ENCODE peak calls at places on chromosomes 6 and 20, in eight cellular contexts. G is Peyer's patch, Q is stomach, U is A549, X is transverse colon, C is heart left ventricle, Y is adrenal gland, R is breast epithelium. S is an unnamed sample.

GRCh38 chr6:84284428-84285033 is 57.1 kb upstream of the CEP162 start:
- DNase-seq in R (no peak), Y (no peak), G (no peak), Q (no peak), X (no peak), C (no peak), U (peak), S (peak)

GRCh38 chr6:127471379-127472255 is 12.4 kb upstream of the KIAA0408 start:
- DNase-seq in R (no peak), U (no peak), C (no peak), Y (no peak), X (no peak), Q (no peak), G (no peak), S (no peak)

GRCh38 chr6:15280023-15280422 is 34.2 kb downstream of the JARID2 start:
- DNase-seq in Y (no peak), X (no peak), Q (no peak), G (no peak), U (no peak), C (no peak), R (no peak), S (no peak)

GRCh38 chr20:61930776-61931475 is 134.8 kb downstream of the TAF4 start:
- DNase-seq in Q (no peak), Y (no peak), X (no peak), R (no peak), C (peak), G (no peak), U (no peak), S (no peak)

GRCh38 chr20:61678437-61678836 is 387.2 kb downstream of the TAF4 start:
- DNase-seq in G (no peak), X (no peak), R (no peak), U (no peak), C (no peak), Y (no peak), Q (no peak), S (no peak)

GRCh38 chr20:19605759-19606158 is 152.3 kb upstream of the RIN2 start:
- DNase-seq in Q (no peak), R (no peak), U (no peak), Y (no peak), C (no peak), X (no peak), G (no peak), S (no peak)

GRCh38 chr6:163860194-163861081 is 445.9 kb downstream of the QKI start:
- DNase-seq in G (no peak), U (no peak), C (no peak), Y (no peak), X (no peak), R (no peak), Q (no peak), S (no peak)

GRCh38 chr6:46244670-46245069 is 73.9 kb upstream of the ENPP5 start:
- DNase-seq in U (no peak), X (no peak), C (no peak), Y (no peak), Q (no peak), R (no peak), G (no peak), S (no peak)

GRCh38 chr6:24872769-24873168 is 63.0 kb downstream of the RIPOR2 start:
- DNase-seq in G (no peak), R (no peak), Y (no peak), U (no peak), C (no peak), Q (no peak), X (no peak), S (no peak)

GRCh38 chr20:20085812-20086211 is 33.5 kb downstream of the CFAP61 start:
- DNase-seq in U (no peak), G (no peak), Y (no peak), R (peak), C (peak), Q (peak), X (no peak), S (no peak)

GRCh38 chr6:38570750-38571149 is 69.0 kb downstream of the BTBD9 start:
- DNase-seq in G (no peak), R (no peak), Y (no peak), X (no peak), C (no peak), Q (no peak), U (peak), S (no peak)

GRCh38 chr6:137093183-137094069 is 48.7 kb upstream of the IL20RA start:
- DNase-seq in R (no peak), G (no peak), Q (no peak), Y (no peak), U (no peak), C (no peak), X (no peak), S (no peak)

GRCh38 chr20:11103866-11104265 is 430.1 kb upstream of the JAG1 start:
- DNase-seq in R (no peak), X (no peak), Y (no peak), C (no peak), Q (no peak), U (no peak), G (no peak), S (no peak)

GRCh38 chr6:45163952-45164766 is 164.0 kb upstream of the RUNX2 start:
- DNase-seq in Q (no peak), Y (no peak), X (no peak), R (no peak), U (no peak), G (no peak), C (no peak), S (no peak)

GRCh38 chr6:125584468-125584939 is 164.9 kb upstream of the HEY2 start:
- DNase-seq in Y (peak), Q (no peak), R (no peak), X (no peak), C (peak), U (peak), G (no peak), S (no peak)

GRCh38 chr20:217266-217665 is 9.8 kb upstream of the DEFB129 start:
- DNase-seq in U (no peak), G (no peak), Q (no peak), Y (no peak), R (no peak), X (no peak), C (no peak), S (no peak)

GRCh38 chr20:3174442-3175263 is 1.3 kb upstream of the LZTS3 start:
- DNase-seq in R (no peak), U (peak), G (no peak), C (peak), X (no peak), Q (no peak), Y (peak), S (no peak)

GRCh38 chr6:166928644-166929515 is 27.5 kb downstream of the RNASET2 start:
- DNase-seq in R (no peak), Q (no peak), C (no peak), G (no peak), X (no peak), U (no peak), Y (no peak), S (no peak)

GRCh38 chr20:17507032-17507431 is 24.1 kb downstream of the BFSP1 start:
- DNase-seq in Q (no peak), R (no peak), C (no peak), G (no peak), U (no peak), X (no peak), Y (no peak), S (no peak)

GRCh38 chr6:131758920-131759319 is 48.1 kb upstream of the CTAGE9 start:
- DNase-seq in Q (no peak), C (no peak), Y (no peak), U (no peak), X (no peak), G (no peak), R (no peak), S (no peak)

GRCh38 chr20:9884666-9885065 is 45.8 kb upstream of the PAK5 start:
- DNase-seq in U (peak), Q (no peak), C (no peak), R (no peak), G (no peak), Y (peak), X (no peak), S (no peak)

GRCh38 chr20:32203556-32204484 is 3.7 kb downstream of the PLAGL2 start:
- DNase-seq in G (no peak), R (peak), X (peak), Q (peak), Y (no peak), C (peak), U (no peak), S (no peak)

GRCh38 chr6:11315743-11316437 is 83.4 kb upstream of the NEDD9 start:
- DNase-seq in Q (no peak), U (peak), Y (no peak), X (peak), R (peak), G (no peak), C (no peak), S (no peak)

GRCh38 chr20:24991897-24992419 is 593 bp downstream of the APMAP start:
- DNase-seq in Q (peak), X (peak), Y (peak), U (no peak), R (no peak), G (peak), C (peak), S (peak)

GRCh38 chr6:11110921-11111768 is at the start of gene ERVFRD-1:
- DNase-seq in X (no peak), R (no peak), C (no peak), Y (no peak), U (no peak), Q (no peak), G (no peak), S (no peak)

GRCh38 chr6:35368038-35368887 is 25.9 kb downstream of the PPARD start:
- DNase-seq in U (peak), G (no peak), Q (no peak), Y (no peak), R (no peak), C (no peak), X (no peak), S (no peak)

GRCh38 chr20:57736738-57737347 is 27.0 kb upstream of the PMEPA1 start:
- DNase-seq in Y (no peak), Q (no peak), C (no peak), U (no peak), G (no peak), R (no peak), X (peak), S (no peak)

GRCh38 chr6:158312672-158313397 is 570 bp downstream of the TULP4 start:
- DNase-seq in C (no peak), Y (no peak), U (no peak), G (no peak), R (no peak), Q (no peak), X (no peak), S (no peak)

GRCh38 chr20:63819224-63819917 is 11.7 kb downstream of the ZBTB46 start:
- DNase-seq in R (no peak), U (peak), Q (no peak), G (no peak), Y (peak), C (no peak), X (peak), S (no peak)

GRCh38 chr6:10962673-10963072 is 75.8 kb downstream of the SYCP2L start:
- DNase-seq in C (no peak), Q (no peak), G (no peak), U (no peak), X (no peak), R (no peak), Y (no peak), S (no peak)

GRCh38 chr6:98547634-98548033 is 286.7 kb upstream of the POU3F2 start:
- DNase-seq in X (no peak), U (no peak), G (no peak), C (no peak), Q (no peak), Y (no peak), R (no peak), S (no peak)

GRCh38 chr20:17638835-17639407 is 43.1 kb downstream of the RRBP1 start:
- DNase-seq in U (no peak), X (no peak), R (no peak), C (no peak), Q (no peak), Y (no peak), G (no peak), S (no peak)

GRCh38 chr20:52799130-52799529 is 173.0 kb upstream of the TSHZ2 start:
- DNase-seq in C (no peak), Q (no peak), Y (no peak), R (no peak), X (no peak), G (no peak), U (no peak), S (no peak)

GRCh38 chr6:26141378-26141901 is 54.2 kb downstream of the HFE start:
- DNase-seq in U (no peak), R (no peak), Q (no peak), X (no peak), G (no peak), Y (no peak), C (no peak), S (no peak)

GRCh38 chr6:2979819-2980464 is 8.6 kb upstream of the SERPINB6 start:
- DNase-seq in G (no peak), Y (no peak), X (no peak), R (peak), C (no peak), U (peak), Q (no peak), S (no peak)

GRCh38 chr6:31834704-31835375 is 7.3 kb downstream of the HSPA1B start:
- DNase-seq in Y (peak), R (peak), X (peak), G (peak), U (peak), Q (peak), C (peak), S (no peak)
- TF ChIP-seq POLR2A in Y (no peak), R (peak), X (peak), G (peak), U (peak), Q (no peak), C (no peak), S (peak)

GRCh38 chr6:122075084-122075760 is 324.2 kb upstream of the HSF2 start:
- DNase-seq in R (no peak), G (no peak), X (no peak), U (no peak), C (no peak), Q (no peak), Y (no peak), S (no peak)

GRCh38 chr6:122066200-122066599 is 333.3 kb upstream of the HSF2 start:
- DNase-seq in X (no peak), G (no peak), Y (no peak), C (no peak), R (no peak), U (no peak), Q (no peak), S (no peak)

GRCh38 chr6:122068291-122068769 is 331.1 kb upstream of the HSF2 start:
- DNase-seq in X (no peak), G (no peak), Y (no peak), C (no peak), R (no peak), U (no peak), Q (no peak), S (no peak)

GRCh38 chr6:122071950-122072647 is 327.4 kb upstream of the HSF2 start:
- DNase-seq in G (no peak), U (no peak), C (peak), Q (no peak), X (no peak), R (no peak), Y (no peak), S (no peak)

GRCh38 chr6:122069933-122070332 is 329.5 kb upstream of the HSF2 start:
- DNase-seq in R (no peak), U (no peak), C (no peak), Q (no peak), Y (no peak), G (no peak), X (no peak), S (no peak)
- TF ChIP-seq POLR2A in R (no peak), U (no peak), C (no peak), Q (no peak), Y (no peak), G (no peak), X (no peak), S (no peak)

GRCh38 chr6:36607782-36608386 is 13.7 kb downstream of the SRSF3 start:
- DNase-seq in R (no peak), G (no peak), Y (no peak), X (no peak), Q (peak), U (no peak), C (no peak), S (no peak)
- TF ChIP-seq POLR2A in R (no peak), G (no peak), Y (no peak), X (no peak), Q (no peak), U (no peak), C (no peak), S (no peak)

GRCh38 chr6:43369174-43370002 is at the start of gene ZNF318:
- DNase-seq in U (peak), G (peak), Q (peak), R (peak), C (peak), Y (peak), X (peak), S (peak)
- TF ChIP-seq POLR2A in U (peak), G (peak), Q (no peak), R (peak), C (peak), Y (peak), X (peak), S (peak)